ENCODE peak calls at places on chromosome 7, in six cellular contexts. C is kidney glomerular epithelial cell, U is hypothalamus, D is KG1, F is fibroblast of mammary gland, Q is NCI-H1092. E is an unnamed sample.

GRCh38 chr7:145350334-145350733 is 514.5 kb upstream of the TPK1 start:
- DNase-seq in C (no peak), U (no peak), D (no peak), Q (no peak), F (no peak), E (no peak)

GRCh38 chr7:51430480-51431086 is 114.0 kb upstream of the COBL start:
- DNase-seq in Q (peak; percentile 67), D (peak; percentile 42), C (peak; percentile 13), U (peak; percentile 18), F (peak; percentile 34), E (peak; percentile 50)

GRCh38 chr7:16801111-16801542 is 3.7 kb downstream of the AGR2 start:
- DNase-seq in F (peak; percentile 91), Q (peak; percentile 21), D (peak; percentile 12), U (no peak), C (peak; percentile 71), E (no peak)

GRCh38 chr7:80082214-80082613 is 52.4 kb upstream of the GNAI1 start:
- DNase-seq in F (no peak), D (no peak), U (no peak), Q (no peak), C (peak; percentile 24), E (no peak)

GRCh38 chr7:116569737-116570136 is 44.9 kb downstream of the CAV1 start:
- DNase-seq in F (peak; percentile 98), C (peak; percentile 76), Q (no peak), U (no peak), D (no peak), E (no peak)

GRCh38 chr7:154304740-154305679 is 252.8 kb downstream of the DPP6 start:
- DNase-seq in Q (peak; percentile 65), F (no peak), U (peak; percentile 40), D (no peak), C (no peak), E (peak; percentile 75)

GRCh38 chr7:1691096-1691495 is 21.0 kb downstream of the ELFN1 start:
- DNase-seq in C (no peak), U (no peak), F (no peak), Q (no peak), D (no peak), E (no peak)

GRCh38 chr7:107294182-107294581 is 125.4 kb downstream of the HBP1 start:
- DNase-seq in D (no peak), C (no peak), F (no peak), U (no peak), Q (no peak), E (no peak)

GRCh38 chr7:2004841-2005351 is 227.8 kb downstream of the MAD1L1 start:
- DNase-seq in U (no peak), Q (no peak), D (no peak), F (no peak), C (no peak), E (no peak)

GRCh38 chr7:7306231-7306630 is 123.9 kb downstream of the C1GALT1 start:
- DNase-seq in C (no peak), U (no peak), D (no peak), Q (no peak), F (no peak), E (no peak)

GRCh38 chr7:82443044-82443800 is at the start of gene CACNA2D1:
- DNase-seq in Q (peak; percentile 70), D (no peak), F (peak; percentile 16), U (peak; percentile 61), C (no peak), E (peak; percentile 29)

GRCh38 chr7:18494821-18495408 is 634 bp upstream of the HDAC9 start:
- DNase-seq in U (no peak), C (peak; percentile 73), Q (peak; percentile 41), F (peak; percentile 59), D (no peak), E (peak; percentile 30)

GRCh38 chr7:51162724-51163329 is 153.8 kb downstream of the COBL start:
- DNase-seq in U (peak; percentile 70), C (peak; percentile 80), Q (peak; percentile 80), F (peak; percentile 83), D (peak; percentile 54), E (peak; percentile 88)

GRCh38 chr7:79199266-79199665 is 254.2 kb downstream of the MAGI2 start:
- DNase-seq in D (no peak), U (no peak), Q (no peak), C (no peak), F (peak; percentile 68), E (no peak)

GRCh38 chr7:44819292-44819691 is 22.8 kb downstream of the PPIA start:
- DNase-seq in Q (no peak), F (no peak), U (no peak), C (no peak), D (no peak), E (no peak)

GRCh38 chr7:16813232-16813616 is 8.4 kb upstream of the AGR2 start:
- DNase-seq in Q (no peak), D (no peak), F (no peak), C (no peak), U (no peak), E (no peak)

GRCh38 chr7:120170384-120170783 is 102.6 kb upstream of the KCND2 start:
- DNase-seq in F (no peak), Q (no peak), C (no peak), D (no peak), U (no peak), E (no peak)

GRCh38 chr7:64774204-64774842 is 19.9 kb upstream of the ZNF138 start:
- DNase-seq in U (no peak), D (no peak), C (no peak), F (no peak), Q (no peak), E (no peak)

GRCh38 chr7:50397971-50398324 is 52.2 kb downstream of the FIGNL1 start:
- DNase-seq in U (no peak), C (no peak), F (no peak), Q (no peak), D (no peak), E (no peak)

GRCh38 chr7:20348408-20348807 is 17.7 kb downstream of the ITGB8 start:
- DNase-seq in D (no peak), U (no peak), C (no peak), F (no peak), Q (no peak), E (no peak)

GRCh38 chr7:108455833-108456677 is at the start of gene NRCAM:
- DNase-seq in D (no peak), F (peak; percentile 32), Q (peak; percentile 96), U (peak; percentile 76), C (no peak), E (peak; percentile 56)